ENCODE peak calls at places on chromosomes 6 and 20, in six cellular contexts. N, R, J, G, Z and E are unnamed samples.

GRCh38 chr20:62387993-62388635 is 1.2 kb downstream of the RPS21 start:
- DNase-seq in N (no peak), R (no peak), J (no peak), G (no peak), Z (no peak), E (no peak)

GRCh38 chr20:58711266-58712051 is 18.9 kb downstream of the NPEPL1 start:
- DNase-seq in N (no peak), R (no peak), J (no peak), G (no peak), Z (no peak), E (no peak)

GRCh38 chr6:156163311-156163710 is 613.9 kb upstream of the ARID1B start:
- DNase-seq in N (no peak), R (no peak), J (peak; percentile 46), G (no peak), Z (no peak), E (no peak)

GRCh38 chr6:42163941-42164340 is 9.2 kb upstream of the GUCA1A start:
- DNase-seq in N (no peak), R (no peak), J (no peak), G (no peak), Z (no peak), E (no peak)

GRCh38 chr6:2275207-2275891 is 29.9 kb upstream of the GMDS start:
- DNase-seq in N (peak; percentile 44), R (peak; percentile 37), J (no peak), G (no peak), Z (no peak), E (no peak)

GRCh38 chr20:3067139-3068009 is 4.0 kb upstream of the OXT start:
- DNase-seq in N (peak; percentile 23), R (no peak), J (no peak), G (no peak), Z (no peak), E (no peak)

GRCh38 chr20:29874476-29875202 is 1382.8 kb upstream of the DEFB115 start:
- DNase-seq in N (no peak), R (no peak), J (no peak), G (no peak), Z (no peak), E (no peak)

GRCh38 chr6:46290435-46290834 is 119.7 kb upstream of the ENPP5 start:
- DNase-seq in N (no peak), R (peak; percentile 25), J (no peak), G (no peak), Z (no peak), E (no peak)

GRCh38 chr6:147715035-147715434 is 206.5 kb downstream of the SAMD5 start:
- DNase-seq in N (no peak), R (no peak), J (no peak), G (no peak), Z (no peak), E (no peak)

GRCh38 chr6:156731436-156731835 is 45.7 kb upstream of the ARID1B start:
- DNase-seq in N (peak; percentile 57), R (peak; percentile 70), J (no peak), G (no peak), Z (peak; percentile 35), E (peak; percentile 48)

GRCh38 chr6:157599191-157599590 is 218.2 kb downstream of the ZDHHC14 start:
- DNase-seq in N (no peak), R (no peak), J (no peak), G (no peak), Z (no peak), E (no peak)

GRCh38 chr20:10708342-10709185 is 34.8 kb upstream of the JAG1 start:
- DNase-seq in N (peak; percentile 83), R (peak; percentile 92), J (no peak), G (no peak), Z (no peak), E (no peak)

GRCh38 chr20:1619861-1620444 is at the start of gene SIRPB1:
- DNase-seq in N (no peak), R (no peak), J (no peak), G (no peak), Z (no peak), E (no peak)

GRCh38 chr6:31940256-31940664 is 5.6 kb upstream of the CFB start:
- DNase-seq in N (peak; percentile 27), R (peak; percentile 14), J (no peak), G (no peak), Z (no peak), E (no peak)

GRCh38 chr20:6492396-6493055 is 275.0 kb upstream of the BMP2 start:
- DNase-seq in N (peak; percentile 66), R (no peak), J (no peak), G (no peak), Z (no peak), E (no peak)

GRCh38 chr6:161242779-161243693 is 30.8 kb downstream of the AGPAT4 start:
- DNase-seq in N (no peak), R (peak; percentile 36), J (peak; percentile 40), G (no peak), Z (no peak), E (no peak)

GRCh38 chr6:145070791-145071190 is 664.5 kb downstream of the EPM2A start:
- DNase-seq in N (peak; percentile 53), R (peak; percentile 14), J (no peak), G (no peak), Z (no peak), E (no peak)

GRCh38 chr20:2195614-2196013 is 94.0 kb downstream of the STK35 start:
- DNase-seq in N (no peak), R (no peak), J (no peak), G (no peak), Z (no peak), E (no peak)

GRCh38 chr20:23371496-23371895 is 9.5 kb downstream of the GZF1 start:
- DNase-seq in N (no peak), R (no peak), J (no peak), G (no peak), Z (no peak), E (no peak)